ENCODE peak calls at places on chromosomes 13 and 19, in five cellular contexts. K, D, T, R and W are unnamed samples.

GRCh38 chr19:49920624-49921363 is 8.2 kb upstream of the ATF5 start:
- DNase-seq in K (no peak), R (no peak), D (no peak), T (no peak), W (no peak)

GRCh38 chr19:1719519-1719918 is 33.8 kb upstream of the ONECUT3 start:
- DNase-seq in D (no peak), T (no peak), R (no peak), K (no peak), W (no peak)

GRCh38 chr19:35352448-35353304 is 5.0 kb downstream of the FFAR1 start:
- DNase-seq in R (peak; percentile 77), T (peak; percentile 71), D (peak; percentile 89), K (peak; percentile 86), W (peak; percentile 77)

GRCh38 chr19:1259873-1260748 is 9.0 kb upstream of the CIRBP start:
- DNase-seq in R (no peak), K (no peak), D (no peak), T (peak; percentile 44), W (peak; percentile 31)

GRCh38 chr19:51751655-51752054 is at the start of gene FPR1:
- DNase-seq in T (no peak), D (peak; percentile 8), K (peak; percentile 66), R (no peak), W (peak; percentile 63)

GRCh38 chr19:7915250-7916136 is 863 bp downstream of the TGFBR3L start:
- DNase-seq in T (no peak), D (no peak), R (no peak), K (no peak), W (no peak)

GRCh38 chr19:43914051-43914450 is 21.0 kb downstream of the ZNF45 start:
- DNase-seq in T (no peak), K (no peak), R (no peak), D (no peak), W (no peak)

GRCh38 chr19:6064016-6064702 is 46.1 kb downstream of the RFX2 start:
- DNase-seq in D (no peak), K (no peak), R (no peak), T (peak; percentile 50), W (no peak)

GRCh38 chr19:57245066-57245465 is 4.6 kb downstream of the ZNF805 start:
- DNase-seq in K (no peak), T (no peak), R (no peak), D (no peak), W (no peak)

GRCh38 chr19:48565090-48565489 is 13.1 kb downstream of the SULT2B1 start:
- DNase-seq in R (no peak), K (peak; percentile 35), T (peak; percentile 85), D (no peak), W (peak; percentile 93)

GRCh38 chr13:37442996-37443395 is 155.6 kb downstream of the POSTN start:
- DNase-seq in K (peak; percentile 43), R (no peak), D (no peak), T (no peak), W (peak; percentile 24)